ENCODE peak calls at places on chromosomes 11 and 22, in four cellular contexts. Z is anterior cingulate cortex, S is mesenteric fat pad, O is hypothalamus. K is an unnamed sample.

GRCh38 chr11:91972665-91973266 is 251.9 kb upstream of the FAT3 start:
- DNase-seq in Z (no peak), S (no peak), O (no peak), K (no peak)

GRCh38 chr11:101436511-101437142 is 147.2 kb downstream of the TRPC6 start:
- DNase-seq in Z (no peak), S (no peak), O (no peak), K (peak)

GRCh38 chr11:122248939-122249338 is 132.9 kb upstream of the BLID start:
- DNase-seq in Z (no peak), S (no peak), O (no peak), K (no peak)

GRCh38 chr11:61688368-61689163 is 8.4 kb downstream of the DAGLA start:
- DNase-seq in Z (no peak), S (no peak), O (peak), K (no peak)

GRCh38 chr11:71184421-71185210 is 67.8 kb downstream of the SHANK2 start:
- DNase-seq in Z (no peak), S (peak), O (no peak), K (no peak)

GRCh38 chr11:67631427-67631826 is 1.7 kb upstream of the NUDT8 start:
- DNase-seq in Z (no peak), S (no peak), O (no peak), K (no peak)

GRCh38 chr11:120125005-120125404 is 12.9 kb downstream of the TRIM29 start:
- DNase-seq in Z (no peak), S (no peak), O (no peak), K (no peak)

GRCh38 chr11:624705-625635 is at the start of gene CDHR5:
- DNase-seq in Z (no peak), S (no peak), O (no peak), K (no peak)

GRCh38 chr11:96199563-96200025 is 143.4 kb downstream of the MAML2 start:
- DNase-seq in Z (no peak), S (no peak), O (no peak), K (no peak)

GRCh38 chr11:67423891-67424613 is 4.2 kb upstream of the RPS6KB2 start:
- DNase-seq in Z (no peak), S (no peak), O (no peak), K (no peak)

GRCh38 chr22:44935724-44936123 is 74.1 kb downstream of the PHF21B start:
- DNase-seq in Z (no peak), S (no peak), O (peak), K (no peak)

GRCh38 chr11:394034-394857 is at the start of gene PKP3:
- DNase-seq in Z (no peak), S (no peak), O (no peak), K (peak)

GRCh38 chr11:36156486-36157150 is 132.6 kb downstream of the COMMD9 start:
- DNase-seq in Z (no peak), S (no peak), O (no peak), K (no peak)

GRCh38 chr11:99589771-99590170 is 569.0 kb downstream of the CNTN5 start:
- DNase-seq in Z (no peak), S (no peak), O (no peak), K (no peak)

GRCh38 chr11:106249857-106250256 is 172.4 kb downstream of the AASDHPPT start:
- DNase-seq in Z (no peak), S (no peak), O (no peak), K (no peak)

GRCh38 chr11:72641522-72641899 is 32.7 kb downstream of the PDE2A start:
- DNase-seq in Z (no peak), S (no peak), O (no peak), K (no peak)

GRCh38 chr11:115678942-115679341 is 174.7 kb upstream of the CADM1 start:
- DNase-seq in Z (no peak), S (no peak), O (no peak), K (peak)

GRCh38 chr22:23072035-23072910 is 2.0 kb downstream of the GNAZ start:
- DNase-seq in Z (no peak), S (peak), O (no peak), K (no peak)

GRCh38 chr11:45543808-45544422 is 121.5 kb downstream of the CHST1 start:
- DNase-seq in Z (no peak), S (no peak), O (no peak), K (peak)

GRCh38 chr11:92276773-92277172 is 52.2 kb downstream of the FAT3 start:
- DNase-seq in Z (no peak), S (no peak), O (no peak), K (no peak)

GRCh38 chr11:22725079-22725478 is 58.7 kb downstream of the GAS2 start:
- DNase-seq in Z (no peak), S (no peak), O (no peak), K (no peak)

GRCh38 chr11:114187173-114187572 is 109.0 kb upstream of the NNMT start:
- DNase-seq in Z (no peak), S (no peak), O (no peak), K (no peak)

GRCh38 chr11:36069576-36070214 is 125.8 kb downstream of the LDLRAD3 start:
- DNase-seq in Z (no peak), S (no peak), O (no peak), K (no peak)

GRCh38 chr11:118004543-118005223 is 18.5 kb downstream of the IL10RA start:
- DNase-seq in Z (no peak), S (no peak), O (no peak), K (no peak)

GRCh38 chr11:27611946-27612455 is 88.3 kb downstream of the BDNF start:
- DNase-seq in Z (no peak), S (no peak), O (no peak), K (no peak)

GRCh38 chr11:116199182-116199581 is 573.6 kb downstream of the BUD13 start:
- DNase-seq in Z (no peak), S (no peak), O (no peak), K (no peak)

GRCh38 chr11:133597236-133597635 is 64.9 kb upstream of the OPCML start:
- DNase-seq in Z (no peak), S (no peak), O (no peak), K (no peak)

GRCh38 chr11:117595440-117595839 is 201.6 kb downstream of the DSCAML1 start:
- DNase-seq in Z (no peak), S (no peak), O (no peak), K (no peak)

GRCh38 chr11:109933126-109933525 is 160.1 kb upstream of the ZC3H12C start:
- DNase-seq in Z (no peak), S (no peak), O (no peak), K (no peak)

GRCh38 chr11:11963842-11964773 is 44.3 kb downstream of the DKK3 start:
- DNase-seq in Z (no peak), S (peak), O (no peak), K (no peak)

GRCh38 chr22:43901976-43902643 is 10.3 kb upstream of the PNPLA5 start:
- DNase-seq in Z (no peak), S (no peak), O (no peak), K (no peak)

GRCh38 chr11:69934861-69935494 is 115.8 kb upstream of the FGF3 start:
- DNase-seq in Z (no peak), S (peak), O (no peak), K (no peak)

GRCh38 chr22:21937821-21938070 is 14.9 kb downstream of the PPM1F start:
- DNase-seq in Z (no peak), S (no peak), O (no peak), K (no peak)

GRCh38 chr22:46854125-46854870 is 91.8 kb downstream of the TBC1D22A start:
- DNase-seq in Z (no peak), S (no peak), O (no peak), K (no peak)

GRCh38 chr11:69948256-69949141 is 129.3 kb upstream of the FGF3 start:
- DNase-seq in Z (no peak), S (no peak), O (no peak), K (peak)

GRCh38 chr11:96361778-96362177 is 18.8 kb upstream of the MAML2 start:
- DNase-seq in Z (no peak), S (no peak), O (no peak), K (no peak)

GRCh38 chr11:122661182-122661945 is 5.8 kb downstream of the UBASH3B start:
- DNase-seq in Z (no peak), S (no peak), O (no peak), K (no peak)